ENCODE peak calls at places on chromosomes 3 and 15, in seven cellular contexts. M is CD8-positive, alpha-beta T cell; E is fibroblast of lung; Y is lower lobe of right lung; R is adrenal gland; G is naive thymus-derived CD4-positive, alpha-beta T cell; J is K562. N is an unnamed sample. For H3K27me3, the result is how much of the 10 kb centered on the place peaks cover.

GRCh38 chr3:31265646-31266423 is 266.9 kb upstream of the STT3B start:
- DNase-seq in R (no peak), M (no peak), J (no peak), E (no peak), Y (no peak), G (no peak), N (no peak)

GRCh38 chr3:148955544-148956346 is 35.6 kb upstream of the GYG1 start:
- DNase-seq in R (peak), J (peak), M (no peak), E (peak), Y (no peak), G (no peak), N (no peak)

GRCh38 chr15:99307735-99308134 is 56.5 kb downstream of the LRRC28 start:
- DNase-seq in M (no peak), Y (no peak), G (no peak), J (no peak), R (no peak), E (peak), N (no peak)

GRCh38 chr15:83205725-83206324 is 1.8 kb downstream of the HDGFL3 start:
- DNase-seq in E (peak), M (no peak), Y (no peak), J (no peak), G (no peak), R (no peak), N (no peak)

GRCh38 chr15:27797765-27798164 is 301.4 kb downstream of the OCA2 start:
- DNase-seq in J (no peak), M (no peak), Y (no peak), E (no peak), G (no peak), R (no peak), N (no peak)

GRCh38 chr15:34109775-34110663 is 8.1 kb downstream of the PGBD4 start:
- DNase-seq in M (no peak), R (no peak), E (peak), J (peak), Y (no peak), G (no peak), N (no peak)

GRCh38 chr15:35481992-35482391 is 64.0 kb downstream of the DPH6 start:
- DNase-seq in Y (no peak), J (no peak), R (no peak), G (no peak), M (peak), E (peak), N (no peak)

GRCh38 chr3:191721983-191722382 is 261.0 kb downstream of the PYDC2 start:
- DNase-seq in E (no peak), R (peak), M (no peak), J (no peak), G (no peak), Y (no peak), N (no peak)

GRCh38 chr15:66842710-66843441 is 140.8 kb downstream of the SMAD6 start:
- DNase-seq in M (no peak), E (peak), R (peak), Y (peak), J (peak), G (no peak), N (no peak)

GRCh38 chr3:112802338-112802737 is 44.3 kb downstream of the CD200R1L start:
- DNase-seq in R (no peak), J (no peak), E (no peak), Y (no peak), G (no peak), M (no peak), N (no peak)

GRCh38 chr15:76951161-76951714 is 19.7 kb downstream of the RCN2 start:
- DNase-seq in Y (no peak), E (no peak), R (no peak), G (no peak), J (no peak), M (no peak), N (no peak)

GRCh38 chr3:1501396-1501795 is 408.6 kb downstream of the CNTN6 start:
- DNase-seq in J (no peak), Y (no peak), G (no peak), R (no peak), E (no peak), M (no peak), N (no peak)

GRCh38 chr3:146692254-146692653 is 87.1 kb upstream of the PLSCR5 start:
- DNase-seq in M (no peak), G (no peak), E (no peak), J (no peak), Y (no peak), R (no peak), N (no peak)

GRCh38 chr3:78101363-78101762 is 1061.5 kb downstream of the ROBO2 start:
- DNase-seq in J (no peak), Y (no peak), G (no peak), M (no peak), E (peak), R (no peak), N (no peak)

GRCh38 chr3:459376-459710 is 262.8 kb downstream of the CHL1 start:
- DNase-seq in E (no peak), R (no peak), Y (no peak), G (no peak), J (no peak), M (no peak), N (no peak)

GRCh38 chr3:149382091-149382467 is 4.6 kb upstream of the TM4SF1 start:
- DNase-seq in R (no peak), M (no peak), G (no peak), Y (no peak), J (no peak), E (peak), N (no peak)

GRCh38 chr15:99438222-99438592 is 127.6 kb upstream of the MEF2A start:
- DNase-seq in R (no peak), E (no peak), G (peak), Y (no peak), J (no peak), M (peak), N (no peak)

GRCh38 chr3:186361246-186361611 is 805 bp downstream of the DGKG start:
- DNase-seq in J (no peak), R (no peak), M (no peak), E (no peak), Y (no peak), G (no peak), N (no peak)
- H3K27me3 ChIP-seq in J (under half), R (under half), M (under half), E (under half), Y (under half), G (under half), N (under half)

GRCh38 chr15:85950101-85950500 is 129.6 kb upstream of the AGBL1 start:
- DNase-seq in J (no peak), M (no peak), G (no peak), R (no peak), Y (no peak), E (no peak), N (no peak)
- H3K27ac ChIP-seq in J (no peak), M (no peak), G (no peak), R (no peak), Y (no peak), E (no peak), N (no peak)

GRCh38 chr3:194485876-194486539 is 794 bp downstream of the ATP13A3 start:
- DNase-seq in J (peak), M (peak), G (peak), Y (peak), E (no peak), R (peak), N (no peak)

GRCh38 chr3:194483850-194484249 is 3.0 kb downstream of the ATP13A3 start:
- DNase-seq in J (no peak), Y (no peak), R (no peak), G (no peak), E (no peak), M (no peak), N (no peak)

GRCh38 chr3:194485471-194485875 is 1.3 kb downstream of the ATP13A3 start:
- DNase-seq in Y (no peak), R (no peak), G (no peak), E (no peak), M (no peak), J (no peak), N (no peak)

GRCh38 chr3:194486540-194487288 is at the start of gene ATP13A3:
- DNase-seq in M (peak), E (peak), J (peak), G (peak), R (peak), Y (peak), N (peak)

DNA sequence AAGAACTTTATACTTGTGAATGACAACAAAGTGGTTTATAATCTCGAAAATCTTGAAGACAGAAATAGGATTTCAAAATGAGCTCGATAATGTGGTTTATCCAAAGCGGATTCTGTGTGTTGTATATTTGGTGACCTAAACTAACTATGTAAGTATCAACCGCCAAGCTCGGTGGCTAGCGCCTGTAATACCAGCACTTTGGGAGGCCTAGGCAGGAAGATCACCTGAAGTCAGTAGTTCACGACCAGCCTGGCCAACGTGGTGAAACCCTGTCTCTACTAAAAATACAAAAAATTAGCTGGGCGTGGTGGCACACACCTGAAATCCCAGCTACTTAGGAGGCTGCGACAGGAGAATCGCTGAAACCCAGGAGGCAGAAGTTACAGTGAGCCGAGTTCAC is 2.2 kb downstream of the ATP13A3 start:
- DNase-seq in Y (no peak), E (no peak), J (no peak), G (no peak), M (no peak), R (no peak), N (no peak)
- H3K4me3 ChIP-seq in Y (peak), E (peak), J (no peak), G (no peak), M (no peak), R (no peak), N (no peak)

DNA sequence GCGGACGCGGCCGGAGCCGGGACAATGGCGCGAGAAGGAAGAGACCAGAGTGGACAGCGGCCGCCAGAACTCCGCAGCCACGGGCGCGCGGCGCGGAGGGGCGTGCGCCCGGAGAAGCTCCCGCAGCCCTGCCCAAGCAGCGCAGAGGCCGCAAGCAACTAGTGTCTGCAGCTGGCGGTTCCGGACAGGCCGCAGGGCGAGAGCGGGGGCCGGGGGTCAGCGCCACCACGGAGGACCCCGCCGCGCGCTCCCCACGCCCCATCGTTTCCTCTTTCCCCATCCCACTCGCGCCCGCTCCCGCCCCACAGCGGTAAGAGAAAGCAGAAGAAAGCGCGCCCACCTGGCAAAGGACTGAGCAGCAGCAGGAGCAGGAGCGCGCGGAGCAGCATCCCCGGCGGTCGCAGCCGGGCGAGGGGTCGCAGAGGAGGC is 440 bp downstream of the PRTG start:
- DNase-seq in J (no peak), M (no peak), G (peak), Y (peak), R (peak), E (peak), N (no peak)
- H3K27me3 ChIP-seq in J (under half), M (under half), G (under half), Y (under half), R (under half), E (under half), N (half or more)